ENCODE peak calls at places on chromosomes 3 and 15, in seven cellular contexts. W is GM23248, F is cerebellar nuclear complex, S is RPMI8226, N is left lobe of liver, K is cardiac septum, A is Daoy. I is an unnamed sample.

GRCh38 chr15:90141646-90142045 is 39.4 kb upstream of the IDH2 start:
- DNase-seq in W (peak), F (no peak), S (no peak), N (no peak), K (no peak), A (peak), I (peak)

GRCh38 chr15:27970661-27971392 is 128.3 kb downstream of the OCA2 start:
- DNase-seq in W (no peak), F (no peak), S (no peak), N (no peak), K (no peak), A (no peak), I (no peak)

GRCh38 chr15:95812491-95812890 is 518.0 kb upstream of the NR2F2 start:
- DNase-seq in W (peak), F (no peak), S (no peak), N (no peak), K (no peak), A (no peak), I (peak)

GRCh38 chr15:42078903-42079302 is 15.5 kb downstream of the PLA2G4D start:
- DNase-seq in W (no peak), F (no peak), S (no peak), N (no peak), K (no peak), A (no peak), I (no peak)

GRCh38 chr3:69084326-69084667 is 440 bp upstream of the ARL6IP5 start:
- DNase-seq in W (peak), F (no peak), S (no peak), N (no peak), K (no peak), A (peak), I (peak)

GRCh38 chr3:86708908-86709307 is 282.0 kb downstream of the VGLL3 start:
- DNase-seq in W (no peak), F (no peak), S (no peak), N (no peak), K (no peak), A (no peak), I (no peak)

GRCh38 chr3:120765830-120766511 is 23.4 kb downstream of the GTF2E1 start:
- DNase-seq in W (no peak), F (no peak), S (no peak), N (no peak), K (no peak), A (no peak), I (no peak)

GRCh38 chr3:17473761-17474160 is 268.7 kb downstream of the TBC1D5 start:
- DNase-seq in W (peak), F (no peak), S (no peak), N (no peak), K (no peak), A (no peak), I (peak)

GRCh38 chr3:37183976-37184375 is 9.6 kb upstream of the LRRFIP2 start:
- DNase-seq in W (peak), F (no peak), S (no peak), N (no peak), K (no peak), A (no peak), I (no peak)

GRCh38 chr15:52144656-52145055 is 32.1 kb upstream of the BCL2L10 start:
- DNase-seq in W (peak), F (no peak), S (no peak), N (no peak), K (no peak), A (peak), I (peak)

GRCh38 chr3:100057716-100058575 is 56.4 kb downstream of the FILIP1L start:
- DNase-seq in W (peak), F (no peak), S (no peak), N (no peak), K (no peak), A (no peak), I (no peak)

GRCh38 chr15:70853270-70853854 is 595 bp downstream of the LARP6 start:
- DNase-seq in W (peak), F (no peak), S (no peak), N (no peak), K (no peak), A (peak), I (peak)

GRCh38 chr15:53038542-53038941 is 248.4 kb upstream of the ONECUT1 start:
- DNase-seq in W (no peak), F (no peak), S (no peak), N (no peak), K (no peak), A (no peak), I (no peak)

GRCh38 chr3:13612829-13613228 is 63.9 kb downstream of the FBLN2 start:
- DNase-seq in W (peak), F (no peak), S (no peak), N (no peak), K (no peak), A (no peak), I (no peak)

GRCh38 chr15:29470794-29471193 is 201.2 kb upstream of the NSMCE3 start:
- DNase-seq in W (no peak), F (no peak), S (no peak), N (no peak), K (no peak), A (peak), I (no peak)

GRCh38 chr15:35481992-35482391 is 64.0 kb downstream of the DPH6 start:
- DNase-seq in W (peak), F (no peak), S (no peak), N (no peak), K (no peak), A (peak), I (peak)

GRCh38 chr15:49188933-49189332 is 18.9 kb downstream of the GALK2 start:
- DNase-seq in W (no peak), F (no peak), S (no peak), N (no peak), K (no peak), A (no peak), I (no peak)

I was measured in adipocyte.